ENCODE peak calls at places on chromosomes 5 and 9, in eight cellular contexts. T is CD8-positive, alpha-beta memory T cell; G is H1; L is BJ; O is right atrium auricular region; K is prostate gland; Z is small intestine; V is left ventricle myocardium inferior. N is an unnamed sample.
A peak's percentile ranks its signal among the peaks of the same experiment; 100 is the strongest.

GRCh38 chr5:122093415-122093814 is 15.4 kb upstream of the LOX start:
- DNase-seq in T (no peak), G (no peak), L (peak; percentile 98), O (no peak), K (no peak), Z (no peak), V (no peak), N (no peak)

GRCh38 chr5:67115238-67115637 is 81.4 kb downstream of the CD180 start:
- DNase-seq in T (no peak), G (no peak), L (no peak), O (no peak), K (no peak), Z (no peak), V (no peak), N (no peak)

GRCh38 chr9:98906273-98907040 is 37.2 kb upstream of the COL15A1 start:
- DNase-seq in T (no peak), G (no peak), L (no peak), O (peak; percentile 59), K (no peak), Z (no peak), V (peak; percentile 62), N (no peak)

GRCh38 chr5:102663771-102664530 is 91.2 kb upstream of the PAM start:
- DNase-seq in T (no peak), G (no peak), L (no peak), O (no peak), K (no peak), Z (no peak), V (no peak), N (no peak)

GRCh38 chr9:131610231-131610761 is 65.0 kb downstream of the PRRT1B start:
- DNase-seq in T (no peak), G (no peak), L (no peak), O (peak; percentile 83), K (no peak), Z (no peak), V (no peak), N (no peak)

GRCh38 chr5:74639538-74640449 is 734 bp downstream of the ENC1 start:
- DNase-seq in T (peak; percentile 25), G (no peak), L (no peak), O (no peak), K (peak; percentile 17), Z (peak; percentile 41), V (peak; percentile 46), N (peak; percentile 40)

GRCh38 chr5:139903450-139903804 is 107.8 kb downstream of the PSD2 start:
- DNase-seq in T (no peak), G (no peak), L (no peak), O (no peak), K (no peak), Z (no peak), V (no peak), N (no peak)

GRCh38 chr9:32992596-32993238 is 8.7 kb downstream of the APTX start:
- DNase-seq in T (no peak), G (no peak), L (no peak), O (no peak), K (no peak), Z (peak; percentile 21), V (no peak), N (no peak)

GRCh38 chr9:1875921-1876448 is 139.2 kb upstream of the SMARCA2 start:
- DNase-seq in T (no peak), G (no peak), L (no peak), O (no peak), K (no peak), Z (no peak), V (no peak), N (no peak)

GRCh38 chr9:127971357-127972315 is 9.2 kb downstream of the EEIG1 start:
- DNase-seq in T (peak; percentile 56), G (no peak), L (no peak), O (no peak), K (no peak), Z (no peak), V (no peak), N (no peak)

GRCh38 chr5:52760695-52761366 is 26.9 kb upstream of the ITGA1 start:
- DNase-seq in T (no peak), G (no peak), L (no peak), O (no peak), K (no peak), Z (no peak), V (no peak), N (no peak)

GRCh38 chr5:130871346-130872086 is 293.5 kb downstream of the HINT1 start:
- DNase-seq in T (peak; percentile 36), G (no peak), L (peak; percentile 52), O (no peak), K (no peak), Z (peak; percentile 54), V (peak; percentile 46), N (peak; percentile 21)

GRCh38 chr9:130842547-130842946 is 7.5 kb downstream of the ABL1 start:
- DNase-seq in T (no peak), G (no peak), L (no peak), O (no peak), K (no peak), Z (no peak), V (no peak), N (no peak)

GRCh38 chr5:32511778-32512374 is 67.3 kb upstream of the ZFR start:
- DNase-seq in T (peak; percentile 31), G (no peak), L (no peak), O (no peak), K (no peak), Z (no peak), V (no peak), N (no peak)

GRCh38 chr5:22319798-22320197 is 533.3 kb downstream of the CDH12 start:
- DNase-seq in T (no peak), G (no peak), L (no peak), O (no peak), K (no peak), Z (no peak), V (no peak), N (no peak)

GRCh38 chr5:136192526-136193395 is at the start of gene SMIM32:
- DNase-seq in T (no peak), G (no peak), L (no peak), O (peak; percentile 38), K (peak; percentile 26), Z (peak; percentile 70), V (no peak), N (peak; percentile 72)
- H3K27me3 ChIP-seq in T (no peaks in the 10 kb centered on the region), G (peaks cover 68% of the 10 kb centered on the region), L (peaks cover 27% of the 10 kb centered on the region), O (no peaks in the 10 kb centered on the region), K (no peaks in the 10 kb centered on the region), Z (peaks cover 8% of the 10 kb centered on the region), V (peaks cover 84% of the 10 kb centered on the region), N (peaks cover 15% of the 10 kb centered on the region)

DNA sequence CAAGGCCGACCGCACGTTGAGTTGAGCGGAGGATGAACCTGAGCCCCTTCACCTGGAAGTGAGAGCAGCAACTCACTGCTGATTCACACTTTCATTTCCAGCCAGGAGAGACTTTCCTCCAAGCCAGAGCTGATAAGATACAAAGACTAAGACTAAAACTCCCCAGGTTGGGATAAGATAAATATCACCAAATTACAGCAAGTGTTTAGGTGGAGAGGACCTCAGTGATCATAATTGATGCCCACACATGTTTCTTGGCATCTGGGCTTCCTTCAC is 6.4 kb upstream of the NKD2 start:
- DNase-seq in T (no peak), G (no peak), L (no peak), O (no peak), K (no peak), Z (no peak), V (no peak), N (no peak)
- H3K27me3 ChIP-seq in T (peaks cover 15% of the 10 kb centered on the region), G (peaks cover 37% of the 10 kb centered on the region), L (peaks cover 39% of the 10 kb centered on the region), O (no peaks in the 10 kb centered on the region), K (no peaks in the 10 kb centered on the region), Z (peaks cover 3% of the 10 kb centered on the region), V (no peaks in the 10 kb centered on the region), N (no peaks in the 10 kb centered on the region)

GRCh38 chr5:35617435-35618296 is at the start of gene SPEF2:
- DNase-seq in T (peak; percentile 76), G (peak; percentile 86), L (peak; percentile 59), O (peak; percentile 83), K (peak; percentile 72), Z (peak; percentile 91), V (peak; percentile 78), N (peak; percentile 75)

GRCh38 chr5:35622974-35623373 is 5.3 kb downstream of the SPEF2 start:
- DNase-seq in T (no peak), G (no peak), L (no peak), O (no peak), K (no peak), Z (no peak), V (no peak), N (no peak)

GRCh38 chr5:35617060-35617434 is 616 bp upstream of the SPEF2 start:
- DNase-seq in T (no peak), G (no peak), L (no peak), O (no peak), K (no peak), Z (no peak), V (no peak), N (no peak)

GRCh38 chr5:35618297-35618636 is 604 bp downstream of the SPEF2 start:
- DNase-seq in T (no peak), G (no peak), L (no peak), O (no peak), K (no peak), Z (no peak), V (no peak), N (no peak)

DNA sequence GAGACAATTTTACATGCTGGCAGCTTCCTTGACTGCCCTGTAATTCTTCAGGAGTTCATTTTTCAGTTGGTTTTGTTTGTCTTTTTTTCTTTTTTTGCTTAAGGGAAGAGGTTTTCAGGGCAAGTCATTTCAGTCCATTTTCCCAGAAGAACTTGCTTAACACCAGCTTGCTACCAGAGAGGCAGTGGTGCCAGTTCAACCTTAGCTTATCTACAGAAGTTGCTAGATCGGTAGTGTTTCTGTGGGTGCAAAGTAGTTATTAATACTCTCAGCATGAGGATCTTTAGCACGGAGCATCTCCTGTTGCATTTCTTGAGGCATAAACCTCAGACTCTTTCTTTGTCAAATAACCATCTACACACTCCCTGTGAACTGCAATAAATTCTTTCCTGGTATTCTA is 1.1 kb downstream of the SPEF2 start:
- DNase-seq in T (no peak), G (no peak), L (no peak), O (no peak), K (no peak), Z (no peak), V (no peak), N (no peak)
- H3K27me3 ChIP-seq in T (no peaks in the 10 kb centered on the region), G (peaks cover 14% of the 10 kb centered on the region), L (no peaks in the 10 kb centered on the region), O (no peaks in the 10 kb centered on the region), K (no peaks in the 10 kb centered on the region), Z (no peaks in the 10 kb centered on the region), V (no peaks in the 10 kb centered on the region), N (peaks cover 79% of the 10 kb centered on the region)

DNA sequence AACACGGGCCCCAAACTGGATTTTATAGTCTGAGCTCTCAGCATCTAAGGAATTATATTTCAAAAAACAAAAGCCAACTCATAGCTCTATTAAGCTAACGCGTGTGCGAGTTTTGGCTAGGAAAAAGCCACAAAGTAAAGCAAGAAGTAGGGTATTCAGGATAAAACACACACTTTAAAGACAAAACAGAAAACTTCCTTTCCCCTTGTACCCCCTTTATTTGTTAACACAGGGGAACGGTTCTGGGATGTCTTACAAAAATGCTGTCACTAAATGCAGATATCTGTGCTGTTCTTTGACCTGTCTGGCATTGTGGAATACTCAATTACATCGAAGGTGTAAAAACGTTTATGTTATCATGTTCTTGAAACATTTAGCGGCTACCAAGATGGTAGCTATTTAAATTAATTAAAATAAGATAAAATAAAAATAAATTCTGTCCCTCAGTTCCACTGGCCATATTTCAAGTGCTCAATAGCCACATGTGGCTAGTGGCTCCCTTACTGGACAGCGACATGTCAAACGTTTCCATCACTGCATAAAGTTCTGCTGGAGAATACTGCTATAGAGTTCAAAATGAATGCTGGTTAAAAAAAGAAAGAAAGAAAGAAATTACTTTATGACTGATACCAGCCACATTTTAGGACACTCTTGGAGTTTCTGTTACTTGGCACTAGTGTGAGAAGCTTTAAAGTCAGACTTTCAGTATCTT is 7.2 kb upstream of the MEF2C start:
- DNase-seq in T (no peak), G (no peak), L (no peak), O (no peak), K (no peak), Z (no peak), V (no peak), N (no peak)
- H3K27me3 ChIP-seq in T (no peaks in the 10 kb centered on the region), G (peaks cover 10% of the 10 kb centered on the region), L (no peaks in the 10 kb centered on the region), O (no peaks in the 10 kb centered on the region), K (no peaks in the 10 kb centered on the region), Z (no peaks in the 10 kb centered on the region), V (no peaks in the 10 kb centered on the region), N (no peaks in the 10 kb centered on the region)

N was measured in WERI-Rb-1.